ENCODE peak calls at places on chromosomes 3 and 15, in four cellular contexts. J is cardiac muscle cell, S is ovary, M is thoracic aorta. H is an unnamed sample.

GRCh38 chr15:98142584-98142983 is 182.1 kb downstream of the ARRDC4 start:
- DNase-seq in J (no peak), S (no peak), M (no peak), H (no peak)

GRCh38 chr3:153113553-153113952 is 48.5 kb upstream of the RAP2B start:
- DNase-seq in J (no peak), S (no peak), M (no peak), H (no peak)

GRCh38 chr3:51191768-51192167 is 193.3 kb upstream of the MANF start:
- DNase-seq in J (no peak), S (no peak), M (no peak), H (no peak)

GRCh38 chr15:90004252-90004651 is 3.1 kb downstream of the ZNF710 start:
- DNase-seq in J (no peak), S (peak; percentile 23), M (no peak), H (no peak)

GRCh38 chr15:47673343-47673761 is 44.0 kb upstream of the SEMA6D start:
- DNase-seq in J (peak; percentile 15), S (peak; percentile 24), M (no peak), H (peak; percentile 4)

GRCh38 chr3:14363976-14364375 is 38.4 kb upstream of the SLC6A6 start:
- DNase-seq in J (no peak), S (no peak), M (no peak), H (no peak)

GRCh38 chr3:163809540-163809993 is 1268.7 kb downstream of the SI start:
- DNase-seq in J (peak; percentile 28), S (no peak), M (no peak), H (no peak)

GRCh38 chr3:78741066-78741645 is 1026.6 kb downstream of the ROBO1 start:
- DNase-seq in J (no peak), S (no peak), M (no peak), H (no peak)

GRCh38 chr15:55993804-55994539 is 560 bp upstream of the NEDD4 start:
- DNase-seq in J (no peak), S (no peak), M (no peak), H (no peak)

GRCh38 chr3:125647318-125648014 is 52.2 kb upstream of the OSBPL11 start:
- DNase-seq in J (no peak), S (no peak), M (no peak), H (no peak)

GRCh38 chr15:86355798-86356197 is 276.1 kb downstream of the AGBL1 start:
- DNase-seq in J (peak; percentile 53), S (no peak), M (no peak), H (no peak)

GRCh38 chr3:111577113-111577512 is 18.0 kb downstream of the ZBED2 start:
- DNase-seq in J (no peak), S (no peak), M (no peak), H (no peak)

GRCh38 chr3:189386739-189387138 is 215.0 kb downstream of the TPRG1 start:
- DNase-seq in J (no peak), S (no peak), M (no peak), H (no peak)

GRCh38 chr3:64594129-64594528 is 93.7 kb downstream of the ADAMTS9 start:
- DNase-seq in J (no peak), S (peak; percentile 50), M (no peak), H (no peak)

GRCh38 chr15:63212050-63212973 is 22.9 kb downstream of the RAB8B start:
- DNase-seq in J (no peak), S (no peak), M (no peak), H (no peak)

GRCh38 chr15:25684521-25685215 is 178.5 kb downstream of the ATP10A start:
- DNase-seq in J (no peak), S (peak; percentile 45), M (peak; percentile 46), H (peak; percentile 58)

GRCh38 chr3:60917136-60917535 is 334.1 kb downstream of the FHIT start:
- DNase-seq in J (peak; percentile 33), S (no peak), M (no peak), H (no peak)

DNA sequence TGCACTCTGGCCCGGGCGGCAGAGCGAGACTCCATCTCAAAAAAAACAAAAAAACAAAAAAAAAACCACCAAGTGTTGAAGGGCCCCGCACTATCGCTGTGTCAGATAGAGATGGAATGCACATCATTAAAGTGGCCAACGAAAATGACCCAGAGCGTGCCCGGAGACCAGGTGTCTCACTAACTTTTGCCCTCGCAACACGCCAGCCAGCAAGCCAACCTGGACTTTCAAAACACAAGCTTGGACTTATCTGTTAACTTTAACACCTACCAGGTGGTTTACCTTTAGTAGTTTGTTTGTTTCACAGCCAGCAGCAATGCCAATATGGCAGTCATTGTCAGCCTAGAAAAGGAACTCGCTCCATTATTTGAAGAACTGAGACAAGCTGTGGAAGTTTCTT is 28.6 kb downstream of the FAM174B start:
- DNase-seq in J (no peak), S (no peak), M (no peak), H (no peak)
- H3K36me3 ChIP-seq in J (peaks cover 3% of the 10 kb centered on the region), S (no peaks in the 10 kb centered on the region), M (no peaks in the 10 kb centered on the region), H (peaks cover 5% of the 10 kb centered on the region)

DNA sequence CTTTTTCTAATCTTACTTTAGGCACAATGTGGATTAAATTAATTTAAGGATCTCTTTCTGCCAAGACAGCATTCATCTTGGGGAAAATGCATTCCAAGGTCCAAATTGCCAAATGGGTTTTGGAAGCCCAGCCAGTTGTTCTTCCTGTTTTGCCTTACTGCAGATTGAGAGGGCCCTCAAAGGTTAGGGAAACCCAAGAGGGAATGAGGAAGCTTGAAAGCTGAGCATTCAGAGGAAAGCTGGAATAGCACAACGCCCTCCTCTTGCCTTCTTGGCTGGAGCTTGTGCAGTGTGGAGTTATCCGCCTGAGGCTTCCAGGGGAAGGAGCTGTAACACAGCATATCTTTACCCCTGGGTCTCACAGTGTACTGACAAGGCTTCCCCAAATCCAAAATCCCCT is 18.2 kb upstream of the SACM1L start:
- DNase-seq in J (no peak), S (no peak), M (no peak), H (no peak)
- H3K4me1 ChIP-seq in J (peaks cover under 1% of the 10 kb centered on the region), S (peaks cover 3% of the 10 kb centered on the region), M (peaks cover 47% of the 10 kb centered on the region), H (peaks cover 34% of the 10 kb centered on the region)

DNA sequence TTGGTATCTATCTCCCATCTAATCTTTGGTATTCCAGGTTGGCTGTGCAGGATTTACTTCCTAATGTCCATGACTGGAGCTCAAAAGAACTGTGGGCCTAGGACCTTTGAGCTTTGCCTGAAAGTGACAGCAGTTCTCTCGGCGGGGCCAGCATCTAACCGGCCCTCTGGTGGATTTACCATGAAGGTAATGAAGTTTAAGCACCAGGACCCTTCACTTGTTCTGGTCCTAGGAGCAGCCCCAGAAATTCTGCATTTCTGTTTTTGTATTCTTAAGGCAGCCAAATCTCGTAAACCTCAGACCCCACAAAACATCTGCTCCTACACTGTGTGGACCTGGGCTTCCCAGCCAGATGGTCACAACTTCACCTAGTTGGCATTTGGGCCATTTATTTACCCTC is 13.0 kb downstream of the CALML4 start:
- DNase-seq in J (no peak), S (no peak), M (no peak), H (no peak)
- H3K36me3 ChIP-seq in J (peaks cover 8% of the 10 kb centered on the region), S (no peaks in the 10 kb centered on the region), M (peaks cover 21% of the 10 kb centered on the region), H (no peaks in the 10 kb centered on the region)

DNA sequence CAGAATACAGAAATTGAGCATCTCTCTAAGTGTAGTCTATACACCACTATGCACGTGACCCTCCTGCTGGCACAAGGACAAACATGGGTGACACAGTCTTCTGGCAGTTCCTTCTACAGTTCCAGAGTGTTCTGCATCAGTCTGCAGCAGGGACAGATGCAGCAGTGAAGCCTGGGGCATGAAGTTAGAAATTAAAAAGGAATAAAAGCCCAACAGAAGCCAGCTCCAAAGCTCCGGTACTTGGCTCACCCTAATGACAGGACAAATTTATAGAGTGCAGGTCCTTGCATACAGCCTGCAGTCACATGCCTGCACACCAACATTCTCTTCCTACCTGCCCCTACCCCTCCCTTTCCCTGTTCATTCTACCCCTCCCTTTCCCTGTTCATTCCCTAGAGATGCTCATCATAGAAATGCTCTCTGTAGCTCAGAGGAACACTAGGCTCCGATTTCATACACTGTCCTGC is 15.0 kb downstream of the UACA start:
- DNase-seq in J (no peak), S (no peak), M (no peak), H (peak; percentile 84)
- H3K4me1 ChIP-seq in J (peaks cover 24% of the 10 kb centered on the region), S (peaks cover 7% of the 10 kb centered on the region), M (peaks cover 72% of the 10 kb centered on the region), H (peaks cover 63% of the 10 kb centered on the region)

GRCh38 chr3:47636921-47637320 is 58.3 kb upstream of the CSPG5 start:
- DNase-seq in J (no peak), S (no peak), M (no peak), H (no peak)
- H3K36me3 ChIP-seq in J (peaks cover 36% of the 10 kb centered on the region), S (no peaks in the 10 kb centered on the region), M (peaks cover 12% of the 10 kb centered on the region), H (peaks cover 55% of the 10 kb centered on the region)

GRCh38 chr3:123337226-123337625 is 111.7 kb downstream of the ADCY5 start:
- DNase-seq in J (no peak), S (no peak), M (no peak), H (no peak)

GRCh38 chr3:123335007-123335670 is 113.8 kb downstream of the ADCY5 start:
- DNase-seq in J (no peak), S (no peak), M (no peak), H (no peak)

GRCh38 chr3:123336441-123336851 is 112.4 kb downstream of the ADCY5 start:
- DNase-seq in J (no peak), S (no peak), M (no peak), H (no peak)

GRCh38 chr3:123334056-123334455 is 114.8 kb downstream of the ADCY5 start:
- DNase-seq in J (no peak), S (no peak), M (no peak), H (no peak)

DNA sequence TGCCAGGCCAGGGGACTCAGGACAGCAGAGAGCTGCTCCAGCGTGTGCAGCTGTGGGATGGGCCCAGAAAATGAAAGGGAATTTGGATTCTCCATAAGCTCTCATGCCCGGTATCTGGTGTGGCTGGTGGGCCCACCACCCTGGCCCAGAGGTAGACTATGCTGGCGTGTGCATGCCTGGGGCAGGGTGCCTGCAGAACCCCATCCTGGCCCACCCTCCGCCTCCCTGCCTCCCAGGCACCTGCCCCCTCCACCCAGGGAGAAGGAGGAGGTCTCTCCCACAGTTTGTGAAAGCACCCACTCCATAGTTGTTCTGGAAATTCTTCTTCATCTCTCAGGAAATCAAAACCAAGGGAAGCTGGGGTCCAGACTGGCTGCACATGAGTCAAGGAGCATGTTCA is 112.9 kb downstream of the ADCY5 start:
- DNase-seq in J (no peak), S (no peak), M (no peak), H (no peak)
- H3K4me1 ChIP-seq in J (peaks cover 15% of the 10 kb centered on the region), S (peaks cover 8% of the 10 kb centered on the region), M (peaks cover 72% of the 10 kb centered on the region), H (no peaks in the 10 kb centered on the region)